ENCODE peak calls at places on chromosomes 6 and 20, in five cellular contexts. One of them, this sample, is unnamed.

GRCh38 chr6:112571486-112571885 is 224.4 kb downstream of the RFPL4B start:
- DNase-seq in NCI-H1694: no peak
- DNase-seq in amygdala: peak
- DNase-seq in activated T-cell treated with anti-CD3 and anti-CD28 coated beads for 1 hour: no peak
- DNase-seq in activated CD4-positive, alpha-beta T cell treated with anti-CD3 and anti-CD28 coated beads, Interleukin-2, amount 50 U/mL, for 1 hour: no peak
- DNase-seq in this sample: no peak

GRCh38 chr6:37218061-37218460 is 39.5 kb upstream of the TBC1D22B start:
- DNase-seq in activated CD4-positive, alpha-beta T cell treated with anti-CD3 and anti-CD28 coated beads, Interleukin-2, amount 50 U/mL, for 1 hour: no peak
- DNase-seq in NCI-H1694: no peak
- DNase-seq in activated T-cell treated with anti-CD3 and anti-CD28 coated beads for 1 hour: no peak
- DNase-seq in amygdala: no peak
- DNase-seq in this sample: no peak

GRCh38 chr6:42007286-42007685 is 43.0 kb upstream of the TAF8 start:
- DNase-seq in activated CD4-positive, alpha-beta T cell treated with anti-CD3 and anti-CD28 coated beads, Interleukin-2, amount 50 U/mL, for 1 hour: no peak
- DNase-seq in amygdala: no peak
- DNase-seq in NCI-H1694: no peak
- DNase-seq in activated T-cell treated with anti-CD3 and anti-CD28 coated beads for 1 hour: no peak
- DNase-seq in this sample: no peak

GRCh38 chr20:59945731-59946130 is 5.5 kb downstream of the FAM217B start:
- DNase-seq in amygdala: no peak
- DNase-seq in activated CD4-positive, alpha-beta T cell treated with anti-CD3 and anti-CD28 coated beads, Interleukin-2, amount 50 U/mL, for 1 hour: no peak
- DNase-seq in activated T-cell treated with anti-CD3 and anti-CD28 coated beads for 1 hour: no peak
- DNase-seq in NCI-H1694: no peak
- DNase-seq in this sample: no peak

GRCh38 chr20:63009988-63010769 is 3.4 kb upstream of the BHLHE23 start:
- DNase-seq in amygdala: no peak
- DNase-seq in activated T-cell treated with anti-CD3 and anti-CD28 coated beads for 1 hour: peak
- DNase-seq in NCI-H1694: no peak
- DNase-seq in activated CD4-positive, alpha-beta T cell treated with anti-CD3 and anti-CD28 coated beads, Interleukin-2, amount 50 U/mL, for 1 hour: peak
- DNase-seq in this sample: peak

GRCh38 chr6:43931201-43931600 is 161.2 kb downstream of the VEGFA start:
- DNase-seq in activated T-cell treated with anti-CD3 and anti-CD28 coated beads for 1 hour: no peak
- DNase-seq in activated CD4-positive, alpha-beta T cell treated with anti-CD3 and anti-CD28 coated beads, Interleukin-2, amount 50 U/mL, for 1 hour: no peak
- DNase-seq in NCI-H1694: no peak
- DNase-seq in amygdala: no peak
- DNase-seq in this sample: no peak

GRCh38 chr6:43851204-43851855 is 81.3 kb downstream of the VEGFA start:
- DNase-seq in activated CD4-positive, alpha-beta T cell treated with anti-CD3 and anti-CD28 coated beads, Interleukin-2, amount 50 U/mL, for 1 hour: no peak
- DNase-seq in NCI-H1694: no peak
- DNase-seq in activated T-cell treated with anti-CD3 and anti-CD28 coated beads for 1 hour: no peak
- DNase-seq in amygdala: no peak
- DNase-seq in this sample: no peak

GRCh38 chr20:33006776-33007375 is 628 bp upstream of the BPIFB2 start:
- DNase-seq in amygdala: no peak
- DNase-seq in NCI-H1694: no peak
- DNase-seq in activated CD4-positive, alpha-beta T cell treated with anti-CD3 and anti-CD28 coated beads, Interleukin-2, amount 50 U/mL, for 1 hour: no peak
- DNase-seq in activated T-cell treated with anti-CD3 and anti-CD28 coated beads for 1 hour: no peak
- DNase-seq in this sample: no peak

GRCh38 chr20:61306935-61307475 is 54.9 kb downstream of the CDH4 start:
- DNase-seq in NCI-H1694: no peak
- DNase-seq in amygdala: no peak
- DNase-seq in activated CD4-positive, alpha-beta T cell treated with anti-CD3 and anti-CD28 coated beads, Interleukin-2, amount 50 U/mL, for 1 hour: no peak
- DNase-seq in activated T-cell treated with anti-CD3 and anti-CD28 coated beads for 1 hour: no peak
- DNase-seq in this sample: no peak

GRCh38 chr20:40643891-40644290 is 45.1 kb downstream of the MAFB start:
- DNase-seq in activated T-cell treated with anti-CD3 and anti-CD28 coated beads for 1 hour: no peak
- DNase-seq in amygdala: no peak
- DNase-seq in activated CD4-positive, alpha-beta T cell treated with anti-CD3 and anti-CD28 coated beads, Interleukin-2, amount 50 U/mL, for 1 hour: no peak
- DNase-seq in NCI-H1694: no peak
- DNase-seq in this sample: no peak

GRCh38 chr6:142867355-142867801 is 77.6 kb downstream of the HIVEP2 start:
- DNase-seq in NCI-H1694: no peak
- DNase-seq in activated CD4-positive, alpha-beta T cell treated with anti-CD3 and anti-CD28 coated beads, Interleukin-2, amount 50 U/mL, for 1 hour: no peak
- DNase-seq in amygdala: no peak
- DNase-seq in activated T-cell treated with anti-CD3 and anti-CD28 coated beads for 1 hour: no peak
- DNase-seq in this sample: peak

GRCh38 chr20:63128367-63128766 is 87.6 kb downstream of the YTHDF1 start:
- DNase-seq in activated CD4-positive, alpha-beta T cell treated with anti-CD3 and anti-CD28 coated beads, Interleukin-2, amount 50 U/mL, for 1 hour: no peak
- DNase-seq in NCI-H1694: no peak
- DNase-seq in amygdala: no peak
- DNase-seq in activated T-cell treated with anti-CD3 and anti-CD28 coated beads for 1 hour: no peak
- DNase-seq in this sample: no peak

GRCh38 chr6:92521553-92521952 is 897.8 kb downstream of the EPHA7 start:
- DNase-seq in activated T-cell treated with anti-CD3 and anti-CD28 coated beads for 1 hour: no peak
- DNase-seq in NCI-H1694: no peak
- DNase-seq in activated CD4-positive, alpha-beta T cell treated with anti-CD3 and anti-CD28 coated beads, Interleukin-2, amount 50 U/mL, for 1 hour: no peak
- DNase-seq in amygdala: no peak
- DNase-seq in this sample: no peak

GRCh38 chr20:48679603-48680002 is 148.2 kb downstream of the PREX1 start:
- DNase-seq in activated CD4-positive, alpha-beta T cell treated with anti-CD3 and anti-CD28 coated beads, Interleukin-2, amount 50 U/mL, for 1 hour: no peak
- DNase-seq in amygdala: no peak
- DNase-seq in activated T-cell treated with anti-CD3 and anti-CD28 coated beads for 1 hour: no peak
- DNase-seq in NCI-H1694: no peak
- DNase-seq in this sample: peak

GRCh38 chr20:51639206-51639832 is 96.8 kb upstream of the NFATC2 start:
- DNase-seq in activated T-cell treated with anti-CD3 and anti-CD28 coated beads for 1 hour: peak
- DNase-seq in activated CD4-positive, alpha-beta T cell treated with anti-CD3 and anti-CD28 coated beads, Interleukin-2, amount 50 U/mL, for 1 hour: peak
- DNase-seq in amygdala: no peak
- DNase-seq in NCI-H1694: no peak
- DNase-seq in this sample: peak